ENCODE peak calls at places on chromosomes 11 and 22, in eight cellular contexts. L is body of pancreas, O is gastrocnemius medialis, P is sigmoid colon, U is esophagus muscularis mucosa, E is adrenal gland, J is stomach, G is uterus. W is an unnamed sample.

GRCh38 chr11:10394229-10395100 is 60.6 kb upstream of the AMPD3 start:
- DNase-seq in L (no peak), O (no peak), P (no peak), U (no peak), E (no peak), J (no peak), G (no peak), W (no peak)

GRCh38 chr11:111676878-111677585 is 74.8 kb downstream of the SIK2 start:
- DNase-seq in L (no peak), O (no peak), P (no peak), U (no peak), E (no peak), J (no peak), G (no peak), W (no peak)

GRCh38 chr11:131691558-131692041 is 321.2 kb downstream of the NTM start:
- DNase-seq in L (no peak), O (no peak), P (no peak), U (no peak), E (no peak), J (no peak), G (no peak), W (no peak)

GRCh38 chr11:63501236-63501635 is 4.6 kb upstream of the LGALS12 start:
- DNase-seq in L (no peak), O (no peak), P (no peak), U (no peak), E (no peak), J (no peak), G (no peak), W (no peak)

GRCh38 chr22:22450343-22450839 is 58.2 kb downstream of the ZNF280B start:
- DNase-seq in L (peak; percentile 21), O (peak; percentile 20), P (peak; percentile 65), U (no peak), E (peak; percentile 42), J (peak; percentile 27), G (no peak), W (peak; percentile 14)

GRCh38 chr11:21630934-21631478 is 561.9 kb upstream of the ANO5 start:
- DNase-seq in L (no peak), O (no peak), P (no peak), U (no peak), E (no peak), J (no peak), G (no peak), W (no peak)

GRCh38 chr11:56152333-56152732 is 7.8 kb downstream of the OR8K5 start:
- DNase-seq in L (no peak), O (no peak), P (no peak), U (no peak), E (no peak), J (no peak), G (no peak), W (no peak)

GRCh38 chr11:121100943-121101342 is at the start of gene TECTA:
- DNase-seq in L (no peak), O (no peak), P (no peak), U (no peak), E (no peak), J (no peak), G (no peak), W (no peak)

GRCh38 chr22:36822581-36822980 is 5.7 kb upstream of the PVALB start:
- DNase-seq in L (no peak), O (no peak), P (no peak), U (no peak), E (no peak), J (no peak), G (no peak), W (no peak)

GRCh38 chr11:15826826-15827225 is 529.5 kb downstream of the SOX6 start:
- DNase-seq in L (no peak), O (no peak), P (no peak), U (peak; percentile 87), E (peak; percentile 28), J (no peak), G (no peak), W (no peak)

GRCh38 chr22:19178065-19178658 is 374 bp downstream of the SLC25A1 start:
- DNase-seq in L (peak; percentile 68), O (no peak), P (peak; percentile 80), U (no peak), E (peak; percentile 60), J (peak; percentile 60), G (no peak), W (no peak)

DNA sequence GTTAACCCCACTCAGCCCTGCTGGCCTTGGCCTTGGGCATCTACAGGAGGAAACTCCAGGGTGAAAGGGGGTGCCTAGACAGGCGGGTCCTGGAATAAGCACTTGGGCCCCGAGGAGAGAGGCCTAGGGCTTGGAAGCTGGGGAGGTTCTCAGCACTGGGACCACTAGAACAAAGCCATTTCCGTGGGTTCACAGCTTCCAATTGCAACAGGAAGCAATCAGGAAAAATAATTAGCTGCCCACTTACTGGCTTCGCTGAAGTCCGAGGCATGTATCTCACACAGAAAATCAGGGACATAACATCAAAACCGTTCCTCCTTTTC is 161.2 kb upstream of the GRK3 start:
- DNase-seq in L (no peak), O (no peak), P (no peak), U (no peak), E (no peak), J (no peak), G (no peak), W (no peak)
- H3K27ac ChIP-seq in L (peak overlapping the region; percentile 87), O (peak overlapping the region; percentile 68), P (peak overlapping the region; percentile 91), U (peak overlapping the region; percentile 86), E (peak overlapping the region; percentile 80), J (peak overlapping the region; percentile 13), G (peak overlapping the region; percentile 86), W (peak overlapping the region; percentile 90)

DNA sequence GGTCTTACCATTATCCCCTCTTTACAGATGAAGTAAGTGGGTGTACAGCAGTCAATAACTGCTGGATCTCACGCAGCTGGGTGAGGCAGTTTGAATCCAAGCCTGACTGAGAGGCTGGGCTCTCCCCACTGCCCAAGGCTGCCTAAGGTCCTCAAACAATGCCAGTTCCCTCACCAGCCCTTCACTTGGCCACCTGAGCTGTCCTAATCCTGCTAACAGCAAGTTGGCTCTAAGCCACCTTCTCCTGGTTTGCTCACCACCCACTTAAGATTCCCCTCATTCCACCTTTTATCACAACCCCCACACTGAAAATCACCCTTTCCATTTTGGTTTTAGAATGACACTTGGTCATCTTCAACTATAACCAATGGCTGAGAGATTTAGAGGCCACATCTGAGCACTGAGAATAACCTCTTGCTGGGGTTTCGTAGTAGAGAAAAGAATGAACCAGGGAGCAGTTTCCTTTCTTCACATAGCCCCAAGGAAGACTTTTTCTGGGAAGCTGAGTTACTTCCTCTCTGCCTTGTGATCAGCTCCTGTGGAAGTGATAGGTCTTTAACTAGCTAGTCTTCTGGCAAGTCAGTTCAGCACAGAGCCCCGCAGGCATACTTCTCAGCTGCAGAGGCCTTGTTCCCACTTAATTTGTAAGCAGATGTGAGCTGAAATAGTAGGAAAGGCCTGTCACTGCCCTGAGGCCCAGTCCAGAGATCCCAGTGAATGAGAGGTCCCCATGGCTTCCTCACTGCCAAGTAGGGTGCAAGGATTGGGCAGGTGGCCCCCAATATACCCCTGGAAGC is 57.8 kb upstream of the TTC12 start:
- DNase-seq in L (no peak), O (no peak), P (no peak), U (no peak), E (no peak), J (no peak), G (no peak), W (no peak)
- TF ChIP-seq POLR2A in L (no peak), O (no peak), P (no peak), U (no peak), E (no peak), J (no peak), G (no peak), W (no peak)

GRCh38 chr11:2104524-2105440 is 34.4 kb downstream of the IGF2 start:
- DNase-seq in L (no peak), O (no peak), P (no peak), U (no peak), E (no peak), J (no peak), G (no peak), W (no peak)
- H3K27ac ChIP-seq in L (no peak overlapping the region), O (peak overlapping the region; percentile 73), P (no peak overlapping the region), U (no peak overlapping the region), E (no peak overlapping the region), J (no peak overlapping the region), G (no peak overlapping the region), W (no peak overlapping the region)

GRCh38 chr11:115919341-115920086 is 415.3 kb upstream of the CADM1 start:
- DNase-seq in L (no peak), O (no peak), P (no peak), U (no peak), E (no peak), J (no peak), G (no peak), W (no peak)

GRCh38 chr11:115920087-115920461 is 415.9 kb upstream of the CADM1 start:
- DNase-seq in L (no peak), O (no peak), P (no peak), U (no peak), E (no peak), J (no peak), G (no peak), W (no peak)

GRCh38 chr11:115916596-115916995 is 412.4 kb upstream of the CADM1 start:
- DNase-seq in L (no peak), O (no peak), P (no peak), U (no peak), E (no peak), J (no peak), G (no peak), W (no peak)

GRCh38 chr11:115920841-115921480 is 416.7 kb upstream of the CADM1 start:
- DNase-seq in L (no peak), O (no peak), P (no peak), U (no peak), E (no peak), J (no peak), G (no peak), W (no peak)

GRCh38 chr11:115918579-115918978 is 414.4 kb upstream of the CADM1 start:
- DNase-seq in L (no peak), O (no peak), P (no peak), U (no peak), E (no peak), J (no peak), G (no peak), W (no peak)
- TF ChIP-seq POLR2A in L (no peak), O (no peak), P (no peak), U (no peak), E (no peak), J (no peak), G (no peak), W (no peak)

GRCh38 chr11:71450507-71450906 is 2.3 kb upstream of the DHCR7 start:
- DNase-seq in L (no peak), O (no peak), P (no peak), U (no peak), E (no peak), J (no peak), G (no peak), W (no peak)
- H3K27ac ChIP-seq in L (peak overlapping the region; percentile 53), O (peak overlapping the region; percentile 86), P (no peak overlapping the region), U (no peak overlapping the region), E (peak overlapping the region; percentile 89), J (no peak overlapping the region), G (no peak overlapping the region), W (no peak overlapping the region)

DNA sequence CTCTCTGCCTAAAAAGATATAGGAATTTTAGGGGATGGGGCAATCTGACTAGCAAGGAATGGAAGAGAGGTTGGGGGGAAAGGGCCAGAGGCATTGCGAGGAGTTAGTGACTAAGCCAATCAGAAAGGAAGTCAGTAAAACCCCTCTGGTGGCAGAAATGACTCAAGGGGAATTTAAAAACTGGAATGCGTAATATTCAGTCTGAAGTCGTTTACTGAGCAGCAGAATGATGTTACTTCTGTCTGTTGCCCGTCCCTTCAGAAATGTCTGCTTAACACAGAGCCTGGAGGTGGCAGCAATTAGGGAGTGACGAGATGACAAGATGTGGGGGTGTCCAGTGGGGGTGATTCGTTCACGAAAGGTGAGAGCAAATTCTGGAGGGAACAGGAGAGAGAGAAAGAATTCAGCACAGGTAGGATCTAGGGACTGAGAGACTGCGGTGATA is 107.7 kb upstream of the CLMP start:
- DNase-seq in L (no peak), O (no peak), P (no peak), U (no peak), E (no peak), J (no peak), G (no peak), W (no peak)
- TF ChIP-seq POLR2A in L (no peak), O (no peak), P (no peak), U (no peak), E (no peak), J (no peak), G (no peak), W (no peak)